ENCODE peak calls at places on chromosome 13, in ten cellular contexts. H is stimulated activated CD8-positive, alpha-beta memory T cell treated with anti-CD3 and anti-CD28 coated beads, Interleukin-15, amount 100 ng/mL, for 1 hour; R is choroid plexus epithelial cell; P is stimulated activated CD4-positive, alpha-beta T cell treated with anti-CD3 and anti-CD28 coated beads, Interleukin-15, amount 100 ng/mL, for 1 hour; B is HEK293T; T is NCI-H524; Z is A172; X is WTC11; A is NCI-H1930; U is transverse colon. V is an unnamed sample.
A peak's percentile ranks its signal among the peaks of the same experiment; 100 is the strongest.

GRCh38 chr13:48625396-48626076 is 28.2 kb upstream of the CYSLTR2 start:
- DNase-seq in T (no peak), A (no peak), Z (no peak), R (peak; percentile 26), X (no peak), P (no peak), H (no peak), U (no peak), B (no peak), V (no peak)

GRCh38 chr13:41917641-41918040 is 43.3 kb downstream of the VWA8 start:
- DNase-seq in X (no peak), B (no peak), A (no peak), P (no peak), R (peak; percentile 87), H (no peak), Z (no peak), U (no peak), T (no peak), V (no peak)

GRCh38 chr13:101019126-101019525 is 344.5 kb upstream of the TMTC4 start:
- DNase-seq in T (no peak), U (no peak), R (no peak), X (no peak), Z (no peak), A (no peak), B (no peak), P (no peak), H (no peak), V (no peak)

GRCh38 chr13:98340026-98340425 is 163.0 kb upstream of the RNF113B start:
- DNase-seq in B (no peak), P (no peak), Z (no peak), R (no peak), U (no peak), H (no peak), A (no peak), T (no peak), X (no peak), V (no peak)

GRCh38 chr13:77386880-77387606 is 60.1 kb upstream of the MYCBP2 start:
- DNase-seq in Z (peak; percentile 36), A (no peak), U (no peak), B (no peak), R (peak; percentile 64), P (no peak), H (no peak), X (no peak), T (no peak), V (no peak)

GRCh38 chr13:94559201-94559795 is 36.7 kb downstream of the TGDS start:
- DNase-seq in T (no peak), P (no peak), A (no peak), R (no peak), B (no peak), X (no peak), U (no peak), Z (no peak), H (no peak), V (no peak)

GRCh38 chr13:36998624-36999041 is 507 bp downstream of the ALG5 start:
- DNase-seq in U (peak; percentile 11), T (peak; percentile 47), Z (no peak), B (peak; percentile 22), R (no peak), P (no peak), H (peak; percentile 2), A (peak; percentile 26), X (peak; percentile 24), V (peak; percentile 57)

GRCh38 chr13:27920677-27921420 is 1.0 kb downstream of the PDX1 start:
- DNase-seq in B (no peak), A (peak; percentile 27), Z (no peak), U (no peak), T (peak; percentile 51), X (peak; percentile 46), H (no peak), R (peak; percentile 21), P (no peak), V (peak; percentile 39)

GRCh38 chr13:110399801-110400200 is 92.7 kb downstream of the COL4A2 start:
- DNase-seq in B (no peak), R (peak; percentile 85), A (no peak), P (no peak), H (no peak), X (no peak), U (no peak), T (no peak), Z (no peak), V (no peak)

GRCh38 chr13:27083183-27083582 is 88.4 kb downstream of the USP12 start:
- DNase-seq in R (no peak), T (no peak), U (no peak), B (no peak), A (no peak), X (no peak), P (no peak), Z (no peak), H (no peak), V (no peak)

GRCh38 chr13:92806215-92806614 is 420.4 kb upstream of the GPC6 start:
- DNase-seq in B (no peak), H (no peak), P (no peak), X (no peak), T (no peak), A (no peak), U (no peak), Z (peak; percentile 67), R (peak; percentile 46), V (no peak)

GRCh38 chr13:85497652-85498051 is 301.6 kb downstream of the SLITRK6 start:
- DNase-seq in A (no peak), H (no peak), B (no peak), P (no peak), Z (peak; percentile 83), R (peak; percentile 95), U (no peak), X (no peak), T (no peak), V (no peak)

GRCh38 chr13:80306573-80306972 is 34.4 kb downstream of the SPRY2 start:
- DNase-seq in B (no peak), R (no peak), A (no peak), X (no peak), Z (no peak), P (no peak), H (no peak), T (no peak), U (no peak), V (peak; percentile 15)

GRCh38 chr13:21458457-21458815 is 667 bp downstream of the ZDHHC20 start:
- DNase-seq in U (peak; percentile 68), A (peak; percentile 32), P (peak; percentile 16), R (peak; percentile 13), T (peak; percentile 50), B (peak; percentile 35), H (peak; percentile 12), X (peak; percentile 67), Z (peak; percentile 17), V (peak; percentile 65)

GRCh38 chr13:89967701-89968100 is 1379.8 kb upstream of the MIR17HG start:
- DNase-seq in R (no peak), Z (no peak), T (no peak), A (no peak), P (no peak), U (no peak), B (no peak), H (no peak), X (no peak), V (no peak)

GRCh38 chr13:32206097-32206740 is 108.9 kb downstream of the ZAR1L start:
- DNase-seq in X (no peak), U (no peak), P (no peak), H (no peak), A (no peak), B (no peak), T (no peak), R (peak; percentile 10), Z (no peak), V (no peak)

V was measured in SK-N-SH.